ENCODE peak calls at places on chromosomes 7 and 10, in six cellular contexts. G, M, O, A, B and E are unnamed samples.

GRCh38 chr7:516606-517456 is 2.8 kb downstream of the PDGFA start:
- DNase-seq in M (peak), A (peak), O (peak), B (no peak), G (no peak), E (peak)

GRCh38 chr7:2814682-2815522 is 29.2 kb downstream of the GNA12 start:
- DNase-seq in M (no peak), O (no peak), B (no peak), A (no peak), G (peak), E (peak)

GRCh38 chr7:23469150-23469960 is 936 bp downstream of the IGF2BP3 start:
- DNase-seq in B (peak), M (no peak), O (no peak), A (no peak), G (no peak), E (no peak)

GRCh38 chr7:80764132-80764531 is 125.7 kb downstream of the CD36 start:
- DNase-seq in B (peak), G (no peak), M (no peak), O (no peak), A (no peak), E (no peak)

GRCh38 chr10:17003151-17003550 is 126.5 kb downstream of the CUBN start:
- DNase-seq in B (no peak), O (peak), A (no peak), G (no peak), M (peak), E (peak)

GRCh38 chr10:4212111-4212635 is 427.2 kb upstream of the KLF6 start:
- DNase-seq in B (no peak), G (no peak), M (no peak), O (peak), A (no peak), E (no peak)

GRCh38 chr10:79022565-79023488 is 45.9 kb upstream of the ZMIZ1 start:
- DNase-seq in B (peak), G (peak), O (no peak), A (peak), M (no peak), E (peak)

GRCh38 chr7:64183126-64183742 is 23.8 kb upstream of the ZNF735 start:
- DNase-seq in A (no peak), M (no peak), G (no peak), B (peak), O (no peak), E (no peak)

GRCh38 chr7:47950714-47951113 is 2.4 kb upstream of the PKD1L1 start:
- DNase-seq in B (no peak), O (no peak), A (peak), M (no peak), G (no peak), E (no peak)

GRCh38 chr10:114208351-114208750 is 29.2 kb downstream of the TDRD1 start:
- DNase-seq in B (no peak), M (no peak), O (no peak), G (no peak), A (no peak), E (no peak)

GRCh38 chr10:54833029-54833428 is 32.0 kb upstream of the PCDH15 start:
- DNase-seq in A (no peak), B (no peak), O (no peak), G (no peak), M (no peak), E (no peak)

GRCh38 chr10:52949899-52950298 is 177.3 kb upstream of the MBL2 start:
- DNase-seq in A (no peak), O (no peak), M (no peak), G (no peak), B (no peak), E (no peak)

GRCh38 chr7:151873402-151873965 is 3.4 kb downstream of the PRKAG2 start:
- DNase-seq in G (no peak), A (peak), M (no peak), O (no peak), B (no peak), E (no peak)

GRCh38 chr10:124909563-124909962 is 32.4 kb upstream of the ZRANB1 start:
- DNase-seq in B (no peak), M (no peak), O (no peak), G (no peak), A (no peak), E (no peak)

GRCh38 chr10:105041956-105042355 is 400.9 kb downstream of the SORCS3 start:
- DNase-seq in M (no peak), G (no peak), O (no peak), B (no peak), A (no peak), E (no peak)

GRCh38 chr10:103816431-103816830 is 38.9 kb downstream of the SH3PXD2A start:
- DNase-seq in M (no peak), A (no peak), B (no peak), G (no peak), O (no peak), E (peak)

DNA sequence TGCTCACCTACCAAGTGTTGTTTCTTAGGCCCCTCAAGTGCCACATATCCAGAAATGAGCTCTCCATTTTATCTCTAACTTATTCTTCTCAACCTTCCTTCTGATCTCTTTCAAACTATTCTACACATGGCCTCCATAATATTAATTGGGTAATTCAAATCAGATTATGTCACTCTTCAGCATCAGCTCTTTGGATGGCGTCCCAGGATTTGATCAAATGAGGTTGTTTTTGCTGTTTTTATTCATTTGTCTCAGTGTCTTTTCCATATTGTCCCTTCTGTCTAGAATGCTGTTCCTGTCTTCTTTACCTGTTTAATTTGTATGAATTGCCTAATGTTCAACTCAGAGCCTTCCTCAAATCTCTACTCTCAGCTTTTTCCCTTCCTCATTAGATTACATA is 234.6 kb upstream of the CXCL12 start:
- DNase-seq in B (no peak), A (no peak), M (no peak), G (no peak), O (peak), E (peak)
- TF ChIP-seq CTCF in B (no peak), A (no peak), M (no peak), G (no peak), O (no peak), E (no peak)

DNA sequence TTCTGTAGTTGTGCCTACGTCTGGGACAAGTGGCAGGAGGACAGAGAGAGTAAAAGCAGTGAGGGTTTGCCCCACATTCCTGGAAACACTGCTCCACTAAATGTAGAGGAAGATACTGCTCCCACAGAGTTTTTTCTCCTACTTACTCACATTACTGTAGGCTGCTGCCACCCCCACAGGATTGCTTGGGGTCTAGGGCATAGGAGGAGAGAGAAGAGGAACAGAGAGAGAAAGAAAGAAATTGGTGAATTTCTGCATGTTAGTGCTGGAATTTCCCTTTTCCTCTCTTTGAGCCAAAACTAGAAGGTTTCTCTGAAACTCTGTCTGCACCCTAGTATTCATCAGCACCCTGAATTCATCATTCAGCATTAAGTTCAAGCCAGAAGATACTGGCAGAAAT is 397.9 kb downstream of the INHBA start:
- DNase-seq in A (no peak), O (no peak), G (no peak), B (no peak), M (no peak), E (no peak)
- H3K4me3 ChIP-seq in A (no peak), O (no peak), G (no peak), B (no peak), M (no peak), E (no peak)

GRCh38 chr7:68938151-68938550 is 660.1 kb upstream of the AUTS2 start:
- DNase-seq in M (no peak), B (no peak), A (no peak), G (no peak), O (no peak), E (no peak)

DNA sequence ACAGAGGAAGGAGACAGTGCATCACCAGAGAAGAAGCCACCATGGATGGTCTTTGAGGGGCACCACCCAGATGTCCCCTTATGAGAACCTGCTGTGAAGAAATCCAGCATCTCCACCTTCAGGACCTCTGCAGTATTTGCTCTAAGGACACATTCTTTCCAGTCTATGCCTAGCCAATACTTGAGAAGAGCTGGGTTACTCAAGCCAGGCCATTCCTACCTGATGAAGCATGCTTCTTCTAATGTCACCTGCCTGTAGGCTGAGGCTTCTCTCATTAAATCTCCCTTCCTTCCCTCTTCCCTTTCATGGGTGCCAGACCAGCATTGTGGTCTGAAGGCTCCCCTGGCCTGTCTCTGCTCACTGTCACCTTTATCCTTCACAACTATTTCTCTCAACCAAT is 654.5 kb upstream of the AUTS2 start:
- DNase-seq in O (no peak), G (no peak), M (no peak), A (no peak), B (no peak), E (no peak)
- TF ChIP-seq CTCF in O (no peak), G (no peak), M (no peak), A (no peak), B (no peak), E (no peak)

DNA sequence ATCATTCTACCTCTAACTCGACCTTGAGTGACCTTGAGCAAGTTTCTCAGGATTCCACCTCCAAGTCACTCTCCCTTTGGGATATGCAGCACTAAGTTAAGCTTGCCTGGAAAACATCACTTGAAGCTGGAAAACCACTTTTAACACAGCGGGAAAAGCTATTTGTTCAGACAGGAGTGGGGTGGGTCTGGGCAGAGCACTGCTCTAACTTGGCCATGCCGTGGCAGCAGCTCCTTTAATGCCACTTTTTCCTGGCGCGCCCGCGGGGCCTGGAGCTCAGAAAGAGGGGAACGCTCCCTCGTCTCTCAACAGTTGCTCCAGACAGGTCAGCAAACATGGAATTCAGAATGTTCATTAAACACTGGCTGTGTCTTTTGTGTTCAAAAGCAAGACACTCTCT is 35.4 kb downstream of the EGFR start:
- DNase-seq in A (no peak), O (peak), M (no peak), G (no peak), B (no peak), E (no peak)
- H3K4me3 ChIP-seq in A (no peak), O (no peak), M (no peak), G (no peak), B (no peak), E (no peak)

DNA sequence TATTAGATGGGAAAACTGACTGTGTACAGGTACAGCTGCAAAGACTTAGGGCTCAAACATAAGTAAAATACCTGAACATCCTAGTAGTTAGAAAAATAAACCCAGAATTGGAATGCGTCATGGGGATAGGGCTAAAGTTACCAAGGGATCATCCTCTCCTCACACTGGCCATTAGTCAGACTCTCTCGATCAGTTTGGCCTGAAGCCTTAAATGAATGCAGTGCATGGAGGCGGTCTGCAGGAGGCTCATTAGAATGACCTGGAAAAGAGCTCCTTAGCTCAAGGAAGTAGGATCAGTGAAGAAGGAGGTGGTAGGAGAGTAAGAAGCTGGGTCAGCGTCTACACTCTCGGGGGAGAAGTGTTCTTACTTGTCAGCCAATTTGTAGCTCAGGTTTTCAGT is 35.3 kb downstream of the DENND2A start:
- DNase-seq in M (peak), A (no peak), B (no peak), O (peak), G (no peak), E (peak)
- TF ChIP-seq CTCF in M (peak), A (no peak), B (no peak), O (no peak), G (no peak), E (peak)

GRCh38 chr7:54542920-54543539 is 855 bp downstream of the VSTM2A start:
- DNase-seq in O (peak), A (no peak), M (no peak), B (peak), G (no peak), E (peak)

GRCh38 chr7:54544356-54545240 is 2.4 kb downstream of the VSTM2A start:
- DNase-seq in O (no peak), M (no peak), A (no peak), B (peak), G (no peak), E (no peak)

GRCh38 chr7:54546986-54547314 is 4.8 kb downstream of the VSTM2A start:
- DNase-seq in A (no peak), O (no peak), G (no peak), M (no peak), B (no peak), E (no peak)

GRCh38 chr7:54545241-54545563 is 3.0 kb downstream of the VSTM2A start:
- DNase-seq in O (no peak), A (no peak), G (no peak), B (no peak), M (no peak), E (no peak)

GRCh38 chr7:54546081-54546985 is 4.2 kb downstream of the VSTM2A start:
- DNase-seq in A (no peak), G (no peak), O (no peak), M (no peak), B (peak), E (no peak)
- H3K4me3 ChIP-seq in A (peak), G (peak), O (no peak), M (no peak), B (peak), E (no peak)

GRCh38 chr7:5377816-5378215 is 45.8 kb downstream of the TNRC18 start:
- DNase-seq in A (no peak), O (no peak), M (no peak), B (no peak), G (no peak), E (no peak)
- TF ChIP-seq CTCF in A (no peak), O (no peak), M (no peak), B (no peak), G (no peak), E (no peak)

GRCh38 chr7:92335574-92335973 is 89.8 kb downstream of the ANKIB1 start:
- DNase-seq in G (no peak), B (no peak), A (no peak), M (no peak), O (no peak), E (no peak)
- H3K4me3 ChIP-seq in G (no peak), B (no peak), A (no peak), M (no peak), O (no peak), E (no peak)